ENCODE peak calls at places on chromosomes 1 and 21, in ten cellular contexts. D is GM23338, B is fibroblast of mammary gland, M is NB4, R is HFF-Myc, G is GM13976, F is HL-60, E is stomach, K is hepatocyte, L is H9. P is an unnamed sample.

GRCh38 chr1:2018217-2019161 is 656 bp upstream of the GABRD start:
- DNase-seq in D (peak), B (no peak), M (no peak), R (no peak), G (no peak), F (no peak), E (no peak), K (no peak), L (no peak), P (no peak)

GRCh38 chr1:36540056-36540455 is 57.3 kb upstream of the CSF3R start:
- DNase-seq in D (no peak), B (no peak), M (no peak), R (no peak), G (no peak), F (no peak), E (no peak), K (no peak), L (peak), P (no peak)

GRCh38 chr1:225834417-225835329 is 24.7 kb downstream of the EPHX1 start:
- DNase-seq in D (no peak), B (peak), M (no peak), R (peak), G (no peak), F (no peak), E (peak), K (peak), L (no peak), P (peak)

GRCh38 chr21:39221997-39222486 is 38.8 kb upstream of the PSMG1 start:
- DNase-seq in D (no peak), B (no peak), M (no peak), R (no peak), G (no peak), F (no peak), E (no peak), K (no peak), L (no peak), P (no peak)

GRCh38 chr21:45874716-45875415 is 106.7 kb upstream of the COL6A1 start:
- DNase-seq in D (no peak), B (peak), M (peak), R (peak), G (no peak), F (no peak), E (peak), K (peak), L (no peak), P (peak)

GRCh38 chr1:179529482-179529881 is 46.3 kb downstream of the NPHS2 start:
- DNase-seq in D (peak), B (no peak), M (no peak), R (no peak), G (no peak), F (no peak), E (no peak), K (no peak), L (peak), P (no peak)

GRCh38 chr1:230861970-230862595 is 6.2 kb downstream of the C1orf198 start:
- DNase-seq in D (no peak), B (peak), M (no peak), R (no peak), G (no peak), F (no peak), E (no peak), K (no peak), L (no peak), P (no peak)

GRCh38 chr1:93779540-93780121 is 98.0 kb upstream of the BCAR3 start:
- DNase-seq in D (peak), B (peak), M (no peak), R (peak), G (no peak), F (no peak), E (no peak), K (no peak), L (peak), P (peak)

GRCh38 chr1:29736582-29737188 is 500.4 kb downstream of the PTPRU start:
- DNase-seq in D (peak), B (peak), M (peak), R (peak), G (no peak), F (peak), E (no peak), K (peak), L (peak), P (peak)

GRCh38 chr1:2128189-2128901 is 66.2 kb downstream of the FAAP20 start:
- DNase-seq in D (no peak), B (no peak), M (no peak), R (no peak), G (no peak), F (no peak), E (no peak), K (no peak), L (no peak), P (no peak)

GRCh38 chr1:207181838-207182237 is 77.8 kb downstream of the C4BPA start:
- DNase-seq in D (peak), B (peak), M (peak), R (no peak), G (no peak), F (no peak), E (no peak), K (no peak), L (no peak), P (no peak)

GRCh38 chr1:27566462-27567182 is 37.3 kb downstream of the AHDC1 start:
- DNase-seq in D (no peak), B (no peak), M (no peak), R (no peak), G (no peak), F (no peak), E (no peak), K (peak), L (no peak), P (no peak)

GRCh38 chr1:46582972-46583371 is 21.1 kb downstream of the MKNK1 start:
- DNase-seq in D (no peak), B (no peak), M (no peak), R (no peak), G (no peak), F (peak), E (no peak), K (no peak), L (no peak), P (no peak)

GRCh38 chr1:20279507-20279906 is 11.2 kb upstream of the VWA5B1 start:
- DNase-seq in D (no peak), B (peak), M (no peak), R (peak), G (no peak), F (no peak), E (no peak), K (no peak), L (no peak), P (no peak)

GRCh38 chr1:177170756-177171535 is at the start of gene BRINP2:
- DNase-seq in D (peak), B (peak), M (no peak), R (no peak), G (no peak), F (no peak), E (peak), K (peak), L (peak), P (no peak)

GRCh38 chr1:67307251-67308060 is at the start of gene IL12RB2:
- DNase-seq in D (peak), B (no peak), M (no peak), R (no peak), G (peak), F (no peak), E (peak), K (peak), L (peak), P (no peak)

GRCh38 chr21:36783612-36784383 is 84.9 kb downstream of the SIM2 start:
- DNase-seq in D (no peak), B (peak), M (no peak), R (no peak), G (no peak), F (no peak), E (no peak), K (peak), L (no peak), P (no peak)

GRCh38 chr1:53819387-53819786 is 18.7 kb downstream of the NDC1 start:
- DNase-seq in D (no peak), B (no peak), M (no peak), R (no peak), G (no peak), F (no peak), E (no peak), K (no peak), L (no peak), P (no peak)

GRCh38 chr1:160855181-160855981 is 7.3 kb downstream of the CD244 start:
- DNase-seq in D (no peak), B (no peak), M (peak), R (no peak), G (peak), F (no peak), E (no peak), K (no peak), L (no peak), P (no peak)

GRCh38 chr1:231196728-231197127 is 34.9 kb downstream of the TRIM67 start:
- DNase-seq in D (no peak), B (no peak), M (no peak), R (no peak), G (no peak), F (no peak), E (no peak), K (no peak), L (no peak), P (no peak)

GRCh38 chr1:54595956-54596498 is 27.3 kb downstream of the FAM151A start:
- DNase-seq in D (no peak), B (no peak), M (no peak), R (no peak), G (no peak), F (no peak), E (no peak), K (no peak), L (no peak), P (no peak)

GRCh38 chr1:7186382-7187120 is 401.3 kb downstream of the CAMTA1 start:
- DNase-seq in D (peak), B (no peak), M (no peak), R (no peak), G (no peak), F (no peak), E (no peak), K (no peak), L (no peak), P (no peak)

GRCh38 chr21:42198949-42199348 is 20.0 kb upstream of the ABCG1 start:
- DNase-seq in D (no peak), B (no peak), M (peak), R (no peak), G (no peak), F (no peak), E (no peak), K (no peak), L (no peak), P (no peak)

GRCh38 chr1:220426989-220427388 is 100.9 kb upstream of the MARK1 start:
- DNase-seq in D (no peak), B (peak), M (no peak), R (no peak), G (no peak), F (no peak), E (no peak), K (no peak), L (no peak), P (no peak)

GRCh38 chr1:208607616-208608015 is 363.4 kb upstream of the PLXNA2 start:
- DNase-seq in D (no peak), B (no peak), M (no peak), R (no peak), G (no peak), F (no peak), E (no peak), K (no peak), L (no peak), P (no peak)

GRCh38 chr1:234969630-234970370 is 158.8 kb downstream of the TOMM20 start:
- DNase-seq in D (peak), B (peak), M (no peak), R (peak), G (no peak), F (no peak), E (peak), K (peak), L (peak), P (peak)

GRCh38 chr1:68112835-68113243 is 62.4 kb upstream of the DIRAS3 start:
- DNase-seq in D (no peak), B (peak), M (no peak), R (peak), G (no peak), F (no peak), E (no peak), K (no peak), L (no peak), P (peak)

GRCh38 chr1:201166964-201167624 is 12.8 kb upstream of the TMEM9 start:
- DNase-seq in D (no peak), B (no peak), M (no peak), R (no peak), G (no peak), F (no peak), E (peak), K (no peak), L (no peak), P (no peak)

GRCh38 chr1:178869114-178869697 is 1.7 kb downstream of the ANGPTL1 start:
- DNase-seq in D (peak), B (peak), M (peak), R (no peak), G (no peak), F (no peak), E (no peak), K (peak), L (no peak), P (no peak)

GRCh38 chr1:214670098-214670497 is 67.1 kb downstream of the CENPF start:
- DNase-seq in D (no peak), B (peak), M (no peak), R (peak), G (no peak), F (no peak), E (peak), K (peak), L (no peak), P (peak)

GRCh38 chr21:39385299-39386145 is 36.6 kb upstream of the HMGN1 start:
- DNase-seq in D (no peak), B (peak), M (peak), R (no peak), G (peak), F (no peak), E (peak), K (no peak), L (no peak), P (peak)

GRCh38 chr1:243433737-243434370 is 178.0 kb downstream of the SDCCAG8 start:
- DNase-seq in D (no peak), B (peak), M (no peak), R (no peak), G (no peak), F (no peak), E (no peak), K (no peak), L (no peak), P (no peak)

GRCh38 chr21:26943916-26944315 is 23.0 kb downstream of the ADAMTS5 start:
- DNase-seq in D (no peak), B (no peak), M (peak), R (no peak), G (no peak), F (no peak), E (no peak), K (no peak), L (no peak), P (no peak)

GRCh38 chr1:209827384-209828261 is at the start of gene UTP25:
- DNase-seq in D (peak), B (peak), M (peak), R (peak), G (peak), F (peak), E (peak), K (peak), L (peak), P (peak)

GRCh38 chr1:197779921-197780320 is 4.6 kb upstream of the DENND1B start:
- DNase-seq in D (no peak), B (no peak), M (no peak), R (no peak), G (no peak), F (no peak), E (no peak), K (no peak), L (no peak), P (no peak)

GRCh38 chr1:214727274-214727673 is 124.3 kb downstream of the CENPF start:
- DNase-seq in D (peak), B (no peak), M (no peak), R (no peak), G (no peak), F (no peak), E (no peak), K (peak), L (peak), P (no peak)

GRCh38 chr1:236741757-236742156 is 53.3 kb upstream of the MTR start:
- DNase-seq in D (no peak), B (no peak), M (no peak), R (no peak), G (no peak), F (no peak), E (no peak), K (no peak), L (no peak), P (no peak)

GRCh38 chr21:20040768-20041167 is 957.4 kb upstream of the NCAM2 start:
- DNase-seq in D (peak), B (no peak), M (peak), R (no peak), G (no peak), F (no peak), E (no peak), K (peak), L (no peak), P (no peak)
- TF ChIP-seq CTCF in D (peak), B (no peak), M (peak), R (no peak), G (no peak), F (no peak), E (no peak), K (peak), L (peak), P (no peak)

GRCh38 chr1:198788561-198789064 is 149.8 kb downstream of the PTPRC start:
- DNase-seq in D (peak), B (peak), M (peak), R (no peak), G (peak), F (no peak), E (no peak), K (peak), L (peak), P (no peak)
- TF ChIP-seq CTCF in D (peak), B (peak), M (no peak), R (peak), G (no peak), F (no peak), E (no peak), K (peak), L (peak), P (peak)

GRCh38 chr1:166875734-166876539 is at the start of gene TADA1:
- DNase-seq in D (peak), B (peak), M (peak), R (peak), G (peak), F (peak), E (peak), K (peak), L (peak), P (peak)
- TF ChIP-seq CTCF in D (peak), B (no peak), M (no peak), R (no peak), G (peak), F (no peak), E (no peak), K (no peak), L (no peak), P (peak)

GRCh38 chr1:12452262-12452661 is 165.7 kb downstream of the DHRS3 start:
- DNase-seq in D (no peak), B (no peak), M (no peak), R (no peak), G (no peak), F (no peak), E (no peak), K (no peak), L (no peak), P (no peak)
- TF ChIP-seq CTCF in D (no peak), B (no peak), M (no peak), R (no peak), G (no peak), F (no peak), E (no peak), K (no peak), L (no peak), P (no peak)

DNA sequence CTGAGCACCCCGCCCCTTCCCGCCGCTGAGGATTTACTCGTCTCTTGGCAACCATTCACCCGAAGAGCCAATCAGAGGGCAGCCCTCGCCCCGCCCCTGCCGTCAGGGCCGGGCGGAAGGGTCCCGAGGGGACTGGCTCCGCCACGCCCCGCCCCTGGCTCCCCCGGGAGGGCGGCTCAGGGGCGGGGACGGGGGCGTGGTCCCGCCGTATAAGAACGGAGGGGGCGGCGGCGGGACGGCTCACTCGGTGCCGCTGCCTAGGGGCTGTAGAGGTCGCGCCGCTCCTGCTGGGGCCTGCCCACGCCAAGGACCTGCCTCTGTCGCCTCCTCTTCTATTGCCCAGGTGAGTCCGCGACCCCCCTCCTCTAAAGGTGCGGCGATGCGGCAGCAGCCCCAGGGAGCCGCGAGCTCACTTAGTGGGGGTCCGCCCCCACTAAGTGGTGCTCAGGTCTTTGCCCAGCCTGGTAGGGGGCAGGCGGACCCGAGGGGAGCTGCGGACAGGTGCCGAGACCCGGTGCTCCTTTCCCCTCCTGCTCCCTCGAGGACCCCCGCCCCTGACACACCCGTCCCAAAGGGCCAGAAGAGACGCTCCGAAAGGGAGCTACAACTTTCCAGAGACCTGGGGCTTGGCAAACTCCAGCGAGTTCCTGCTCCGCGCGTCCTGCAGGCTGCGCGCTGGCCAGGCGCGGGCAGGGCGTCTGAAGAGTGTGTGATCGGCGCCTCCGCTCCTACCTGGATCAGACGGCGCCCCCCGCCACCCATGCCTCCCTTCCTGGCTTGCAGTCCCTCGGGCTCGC is at the start of gene TENT5C:
- DNase-seq in D (peak), B (peak), M (peak), R (peak), G (peak), F (peak), E (peak), K (peak), L (peak), P (peak)
- TF ChIP-seq CTCF in D (no peak), B (no peak), M (no peak), R (no peak), G (no peak), F (no peak), E (no peak), K (peak), L (no peak), P (peak)

GRCh38 chr1:5994713-5995621 is 2.7 kb upstream of the NPHP4 start:
- DNase-seq in D (peak), B (no peak), M (no peak), R (no peak), G (peak), F (no peak), E (no peak), K (no peak), L (no peak), P (no peak)
- TF ChIP-seq CTCF in D (no peak), B (no peak), M (no peak), R (no peak), G (no peak), F (no peak), E (no peak), K (no peak), L (peak), P (no peak)

P was measured in AG09319.